ENCODE peak calls at places on chromosome 1, in six cellular contexts. A is tibial artery; Q is fibroblast of lung; Y is CD4-positive, alpha-beta memory T cell; Z is heart right ventricle; T is psoas muscle. H is an unnamed sample.

GRCh38 chr1:228891134-228892034 is 156.1 kb downstream of the RHOU start:
- DNase-seq in A (no peak), Q (no peak), Y (no peak), Z (no peak), T (no peak), H (peak; percentile 14)

GRCh38 chr1:166514067-166514466 is 325.2 kb upstream of the POGK start:
- DNase-seq in A (no peak), Q (no peak), Y (no peak), Z (no peak), T (no peak), H (no peak)

GRCh38 chr1:34606504-34606903 is 148.3 kb upstream of the GJB5 start:
- DNase-seq in A (no peak), Q (no peak), Y (no peak), Z (no peak), T (no peak), H (no peak)

GRCh38 chr1:12650001-12650421 is 6.1 kb downstream of the AADACL4 start:
- DNase-seq in A (no peak), Q (peak; percentile 79), Y (no peak), Z (no peak), T (no peak), H (no peak)

GRCh38 chr1:246427611-246428010 is 79.5 kb downstream of the SMYD3 start:
- DNase-seq in A (no peak), Q (no peak), Y (no peak), Z (no peak), T (no peak), H (no peak)

GRCh38 chr1:26094076-26094669 is 17.5 kb upstream of the PDIK1L start:
- DNase-seq in A (no peak), Q (no peak), Y (no peak), Z (peak; percentile 56), T (no peak), H (no peak)

GRCh38 chr1:231986631-231987291 is 360.2 kb downstream of the DISC1 start:
- DNase-seq in A (no peak), Q (peak; percentile 68), Y (no peak), Z (no peak), T (no peak), H (no peak)

GRCh38 chr1:226083303-226084101 is 21.0 kb downstream of the H3-3A start:
- DNase-seq in A (peak; percentile 92), Q (peak; percentile 72), Y (peak; percentile 90), Z (peak; percentile 92), T (peak; percentile 94), H (no peak)

GRCh38 chr1:168485048-168485447 is 58.7 kb downstream of the XCL2 start:
- DNase-seq in A (peak; percentile 36), Q (no peak), Y (no peak), Z (no peak), T (no peak), H (no peak)

GRCh38 chr1:32470991-32471694 is 6.3 kb downstream of the ZBTB8B start:
- DNase-seq in A (no peak), Q (no peak), Y (no peak), Z (no peak), T (no peak), H (no peak)

GRCh38 chr1:245345191-245345884 is 190.6 kb downstream of the KIF26B start:
- DNase-seq in A (no peak), Q (no peak), Y (no peak), Z (no peak), T (no peak), H (no peak)

GRCh38 chr1:101884621-101885020 is 112.1 kb downstream of the OLFM3 start:
- DNase-seq in A (no peak), Q (no peak), Y (no peak), Z (no peak), T (no peak), H (no peak)

GRCh38 chr1:93960641-93961147 is 51.5 kb upstream of the GCLM start:
- DNase-seq in A (no peak), Q (no peak), Y (no peak), Z (no peak), T (no peak), H (peak; percentile 60)

GRCh38 chr1:9239622-9240401 is 5.2 kb downstream of the H6PD start:
- DNase-seq in A (peak; percentile 59), Q (peak; percentile 60), Y (peak; percentile 27), Z (peak; percentile 53), T (peak; percentile 72), H (no peak)

GRCh38 chr1:21783679-21784603 is 992 bp upstream of the USP48 start:
- DNase-seq in A (no peak), Q (peak; percentile 76), Y (no peak), Z (peak; percentile 18), T (no peak), H (no peak)

GRCh38 chr1:110309139-110309538 is 30.0 kb upstream of the RBM15 start:
- DNase-seq in A (no peak), Q (no peak), Y (no peak), Z (no peak), T (no peak), H (no peak)

GRCh38 chr1:205974712-205975111 is 28.5 kb downstream of the RAB7B start:
- DNase-seq in A (no peak), Q (no peak), Y (no peak), Z (no peak), T (no peak), H (no peak)

GRCh38 chr1:245326396-245326795 is 171.6 kb downstream of the KIF26B start:
- DNase-seq in A (no peak), Q (no peak), Y (no peak), Z (no peak), T (no peak), H (no peak)

GRCh38 chr1:5448486-5448885 is 543.7 kb downstream of the NPHP4 start:
- DNase-seq in A (no peak), Q (no peak), Y (peak; percentile 11), Z (no peak), T (no peak), H (no peak)

GRCh38 chr1:66550243-66550642 is 16.3 kb downstream of the SGIP1 start:
- DNase-seq in A (no peak), Q (no peak), Y (no peak), Z (no peak), T (no peak), H (no peak)

GRCh38 chr1:234725177-234726132 is 115.5 kb upstream of the IRF2BP2 start:
- DNase-seq in A (no peak), Q (peak; percentile 28), Y (peak; percentile 59), Z (peak; percentile 32), T (no peak), H (no peak)

GRCh38 chr1:152901631-152902030 is 6.7 kb upstream of the IVL start:
- DNase-seq in A (no peak), Q (no peak), Y (no peak), Z (no peak), T (no peak), H (no peak)

GRCh38 chr1:236733654-236734053 is 47.4 kb downstream of the ACTN2 start:
- DNase-seq in A (no peak), Q (no peak), Y (no peak), Z (no peak), T (no peak), H (no peak)

GRCh38 chr1:95223110-95223509 is 10.9 kb upstream of the RWDD3 start:
- DNase-seq in A (no peak), Q (peak; percentile 63), Y (no peak), Z (no peak), T (no peak), H (no peak)

GRCh38 chr1:225928186-225929175 is 4.4 kb upstream of the PYCR2 start:
- DNase-seq in A (no peak), Q (no peak), Y (peak; percentile 20), Z (no peak), T (no peak), H (no peak)

GRCh38 chr1:20728371-20729154 is 3.9 kb downstream of the SH2D5 start:
- DNase-seq in A (no peak), Q (no peak), Y (no peak), Z (no peak), T (no peak), H (no peak)

GRCh38 chr1:39639333-39640130 is at the start of gene HEYL:
- DNase-seq in A (peak; percentile 74), Q (peak; percentile 21), Y (peak; percentile 43), Z (peak; percentile 88), T (peak; percentile 87), H (no peak)

GRCh38 chr1:6743189-6744101 is 41.8 kb upstream of the CAMTA1 start:
- DNase-seq in A (peak; percentile 60), Q (peak; percentile 85), Y (peak; percentile 28), Z (peak; percentile 37), T (peak; percentile 65), H (peak; percentile 66)

GRCh38 chr1:175508320-175509110 is 234.9 kb downstream of the TNR start:
- DNase-seq in A (no peak), Q (peak; percentile 8), Y (no peak), Z (no peak), T (no peak), H (no peak)

GRCh38 chr1:201562659-201563405 is 23.9 kb downstream of the NAV1 start:
- DNase-seq in A (no peak), Q (peak; percentile 77), Y (no peak), Z (no peak), T (no peak), H (no peak)

GRCh38 chr1:201563406-201563780 is 24.5 kb downstream of the NAV1 start:
- DNase-seq in A (no peak), Q (no peak), Y (no peak), Z (no peak), T (no peak), H (no peak)

GRCh38 chr1:201565024-201565730 is 26.2 kb downstream of the NAV1 start:
- DNase-seq in A (no peak), Q (no peak), Y (no peak), Z (peak; percentile 36), T (peak; percentile 56), H (no peak)

GRCh38 chr1:201562257-201562656 is 23.3 kb downstream of the NAV1 start:
- DNase-seq in A (no peak), Q (peak; percentile 95), Y (no peak), Z (peak; percentile 33), T (no peak), H (no peak)

GRCh38 chr1:201563941-201564340 is 25.0 kb downstream of the NAV1 start:
- DNase-seq in A (no peak), Q (no peak), Y (no peak), Z (no peak), T (no peak), H (no peak)
- H3K27ac ChIP-seq in A (no peak overlapping the region), Q (no peak overlapping the region), Y (no peak overlapping the region), Z (no peak overlapping the region), T (no peak overlapping the region), H (no peak overlapping the region)

GRCh38 chr1:42155362-42155761 is 2.2 kb downstream of the GUCA2B start:
- DNase-seq in A (no peak), Q (no peak), Y (no peak), Z (no peak), T (no peak), H (no peak)
- H3K27ac ChIP-seq in A (no peak overlapping the region), Q (no peak overlapping the region), Y (no peak overlapping the region), Z (no peak overlapping the region), T (no peak overlapping the region), H (no peak overlapping the region)

GRCh38 chr1:213989071-213989739 is 1.4 kb downstream of the PROX1 start:
- DNase-seq in A (no peak), Q (no peak), Y (no peak), Z (no peak), T (peak; percentile 51), H (no peak)
- H3K27ac ChIP-seq in A (no peak overlapping the region), Q (no peak overlapping the region), Y (no peak overlapping the region), Z (peak overlapping the region; percentile 68), T (peak overlapping the region; percentile 85), H (no peak overlapping the region)

DNA sequence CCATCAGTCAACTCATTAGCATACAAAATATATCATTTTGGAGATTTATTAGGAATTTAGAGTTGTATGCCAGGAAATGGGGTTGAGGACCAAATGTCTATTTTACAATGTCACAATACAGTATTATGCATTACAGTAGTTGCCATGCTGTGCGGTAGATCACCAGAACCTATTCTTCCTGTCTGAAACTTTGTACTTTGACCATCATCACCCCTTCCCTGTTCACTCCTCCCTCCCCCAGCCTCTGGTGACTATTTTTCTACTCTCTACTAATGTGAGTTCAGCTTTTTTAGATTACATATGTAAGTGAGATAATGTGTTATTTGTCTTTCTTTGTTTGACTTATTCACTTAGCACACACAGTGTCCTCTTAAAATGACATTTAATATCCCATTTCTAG is 50.8 kb downstream of the PTBP2 start:
- DNase-seq in A (no peak), Q (no peak), Y (no peak), Z (no peak), T (no peak), H (no peak)
- H3K27ac ChIP-seq in A (no peak overlapping the region), Q (no peak overlapping the region), Y (no peak overlapping the region), Z (no peak overlapping the region), T (no peak overlapping the region), H (no peak overlapping the region)